ENCODE peak calls at places on chromosomes 16 and 17, in five cellular contexts. N is GM23338, O is HL-60, S is A549, E is GM12878. L is an unnamed sample.

GRCh38 chr17:78507526-78507925 is 69.7 kb downstream of the DNAH17 start:
- DNase-seq in N (no peak), O (no peak), S (no peak), E (no peak), L (no peak)

GRCh38 chr17:61196799-61197198 is 202.8 kb upstream of the TBX2 start:
- DNase-seq in N (no peak), O (no peak), S (no peak), E (no peak), L (no peak)

GRCh38 chr17:80593171-80593570 is 48.5 kb downstream of the RPTOR start:
- DNase-seq in N (no peak), O (no peak), S (no peak), E (no peak), L (no peak)

GRCh38 chr16:57628008-57628781 is at the start of gene ADGRG1:
- DNase-seq in N (peak; percentile 77), O (peak; percentile 26), S (peak; percentile 95), E (no peak), L (peak; percentile 41)

GRCh38 chr16:81445143-81445922 is 725 bp downstream of the CMIP start:
- DNase-seq in N (peak; percentile 73), O (no peak), S (peak; percentile 61), E (no peak), L (no peak)

GRCh38 chr16:24493859-24494258 is 45.5 kb upstream of the RBBP6 start:
- DNase-seq in N (no peak), O (no peak), S (no peak), E (no peak), L (no peak)

GRCh38 chr16:1978476-1979120 is 2.7 kb downstream of the NOXO1 start:
- DNase-seq in N (peak; percentile 59), O (no peak), S (no peak), E (no peak), L (no peak)

GRCh38 chr16:89784409-89784808 is 32.0 kb downstream of the FANCA start:
- DNase-seq in N (no peak), O (no peak), S (no peak), E (no peak), L (no peak)

GRCh38 chr17:4551796-4552525 is 3.2 kb downstream of the MYBBP1A start:
- DNase-seq in N (no peak), O (no peak), S (no peak), E (no peak), L (no peak)

GRCh38 chr17:70905796-70906195 is 736.5 kb downstream of the KCNJ2 start:
- DNase-seq in N (no peak), O (no peak), S (no peak), E (no peak), L (no peak)

GRCh38 chr17:61309857-61310256 is 89.8 kb upstream of the TBX2 start:
- DNase-seq in N (no peak), O (no peak), S (no peak), E (no peak), L (no peak)

GRCh38 chr16:47377156-47377555 is 83.7 kb downstream of the ITFG1 start:
- DNase-seq in N (peak; percentile 41), O (no peak), S (no peak), E (no peak), L (no peak)

GRCh38 chr16:84593825-84594724 is 23.8 kb downstream of the COTL1 start:
- DNase-seq in N (peak; percentile 64), O (peak; percentile 84), S (no peak), E (peak; percentile 99), L (no peak)

GRCh38 chr17:82242977-82243647 is 14.3 kb downstream of the SLC16A3 start:
- DNase-seq in N (no peak), O (no peak), S (no peak), E (no peak), L (no peak)

GRCh38 chr16:65000654-65001053 is 121.2 kb downstream of the CDH11 start:
- DNase-seq in N (no peak), O (no peak), S (no peak), E (no peak), L (no peak)

GRCh38 chr16:71354156-71354555 is 4.4 kb upstream of the CALB2 start:
- DNase-seq in N (no peak), O (no peak), S (no peak), E (no peak), L (no peak)

GRCh38 chr16:80583466-80583865 is 42.7 kb downstream of the DYNLRB2 start:
- DNase-seq in N (no peak), O (no peak), S (no peak), E (no peak), L (no peak)

GRCh38 chr17:19317359-19318095 is 45.0 kb downstream of the B9D1 start:
- DNase-seq in N (peak; percentile 93), O (no peak), S (no peak), E (no peak), L (no peak)

GRCh38 chr16:13961099-13961811 is 41.3 kb downstream of the ERCC4 start:
- DNase-seq in N (no peak), O (no peak), S (no peak), E (no peak), L (no peak)

GRCh38 chr16:89599451-89599858 is 14.0 kb upstream of the DPEP1 start:
- DNase-seq in N (peak; percentile 90), O (no peak), S (peak; percentile 65), E (no peak), L (no peak)

GRCh38 chr17:8488491-8488890 is 52.8 kb downstream of the NDEL1 start:
- DNase-seq in N (no peak), O (no peak), S (no peak), E (no peak), L (no peak)

GRCh38 chr17:8490256-8491023 is 54.8 kb downstream of the NDEL1 start:
- DNase-seq in N (no peak), O (no peak), S (no peak), E (no peak), L (no peak)

GRCh38 chr17:8489841-8490240 is 54.2 kb downstream of the NDEL1 start:
- DNase-seq in N (no peak), O (no peak), S (no peak), E (no peak), L (no peak)

GRCh38 chr17:8487130-8487645 is 51.5 kb downstream of the NDEL1 start:
- DNase-seq in N (no peak), O (no peak), S (no peak), E (no peak), L (no peak)

DNA sequence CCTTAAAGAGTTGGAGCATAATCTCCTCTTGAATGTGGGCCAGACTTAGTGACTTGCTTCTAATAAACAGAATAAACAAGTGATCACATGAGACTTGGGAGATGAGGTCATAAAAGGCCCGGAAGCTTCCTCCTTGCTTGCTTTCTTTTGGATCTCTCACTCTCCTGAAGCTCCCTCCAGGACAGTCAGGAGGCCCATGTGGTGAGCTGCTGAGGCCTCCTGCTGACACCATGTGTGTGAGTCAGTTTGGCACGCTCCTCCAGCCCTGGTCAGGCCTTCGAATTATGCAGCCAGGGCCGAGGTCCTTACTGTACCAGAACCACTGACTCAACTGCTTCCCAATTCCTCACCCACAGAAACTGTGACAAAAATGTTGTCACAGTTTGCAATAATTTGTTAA is 53.2 kb downstream of the NDEL1 start:
- DNase-seq in N (no peak), O (no peak), S (no peak), E (no peak), L (peak; percentile 25)
- TF ChIP-seq REST in N (no peak), O (no peak), S (no peak), E (no peak), L (no peak)

DNA sequence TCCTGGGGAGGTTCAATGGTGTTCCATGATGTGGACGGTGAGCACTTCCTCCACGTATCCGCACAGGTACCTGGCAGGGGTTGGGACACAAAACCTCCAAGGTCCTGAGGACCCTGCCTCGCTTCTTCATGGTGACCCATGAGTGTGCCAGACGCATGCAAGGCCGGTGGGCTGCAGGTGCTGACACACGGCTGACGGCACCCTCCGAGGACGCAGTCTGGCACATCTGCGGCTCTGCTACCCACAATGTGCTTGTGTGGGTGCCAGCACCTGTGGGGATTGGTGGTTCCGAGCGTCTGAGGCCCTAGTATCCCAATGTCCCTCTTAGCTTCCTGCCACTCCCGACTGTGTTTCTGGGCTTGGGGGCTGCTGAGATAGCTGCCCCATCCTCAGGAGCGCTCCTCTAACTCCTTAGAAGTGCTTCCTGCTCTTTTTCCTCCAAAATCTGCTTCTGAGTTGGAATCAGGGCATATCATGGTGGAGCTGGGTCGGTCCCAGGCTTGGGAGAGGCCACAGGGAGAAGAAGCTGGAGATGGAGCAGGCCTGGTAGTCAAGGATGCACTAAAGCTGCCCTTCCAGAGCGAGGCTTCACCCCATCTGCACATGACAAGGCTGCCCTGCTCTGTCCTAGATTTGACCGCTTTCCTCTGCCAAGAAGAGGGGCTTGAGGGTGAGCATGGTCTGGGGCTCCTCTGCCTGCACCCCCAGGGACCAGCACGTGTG is 1.6 kb downstream of the CYGB start:
- DNase-seq in N (no peak), O (no peak), S (no peak), E (no peak), L (no peak)
- H3K27ac ChIP-seq in N (no peak overlapping the region), O (no peak overlapping the region), S (no peak overlapping the region), E (no peak overlapping the region), L (peak overlapping the region; percentile 5)

DNA sequence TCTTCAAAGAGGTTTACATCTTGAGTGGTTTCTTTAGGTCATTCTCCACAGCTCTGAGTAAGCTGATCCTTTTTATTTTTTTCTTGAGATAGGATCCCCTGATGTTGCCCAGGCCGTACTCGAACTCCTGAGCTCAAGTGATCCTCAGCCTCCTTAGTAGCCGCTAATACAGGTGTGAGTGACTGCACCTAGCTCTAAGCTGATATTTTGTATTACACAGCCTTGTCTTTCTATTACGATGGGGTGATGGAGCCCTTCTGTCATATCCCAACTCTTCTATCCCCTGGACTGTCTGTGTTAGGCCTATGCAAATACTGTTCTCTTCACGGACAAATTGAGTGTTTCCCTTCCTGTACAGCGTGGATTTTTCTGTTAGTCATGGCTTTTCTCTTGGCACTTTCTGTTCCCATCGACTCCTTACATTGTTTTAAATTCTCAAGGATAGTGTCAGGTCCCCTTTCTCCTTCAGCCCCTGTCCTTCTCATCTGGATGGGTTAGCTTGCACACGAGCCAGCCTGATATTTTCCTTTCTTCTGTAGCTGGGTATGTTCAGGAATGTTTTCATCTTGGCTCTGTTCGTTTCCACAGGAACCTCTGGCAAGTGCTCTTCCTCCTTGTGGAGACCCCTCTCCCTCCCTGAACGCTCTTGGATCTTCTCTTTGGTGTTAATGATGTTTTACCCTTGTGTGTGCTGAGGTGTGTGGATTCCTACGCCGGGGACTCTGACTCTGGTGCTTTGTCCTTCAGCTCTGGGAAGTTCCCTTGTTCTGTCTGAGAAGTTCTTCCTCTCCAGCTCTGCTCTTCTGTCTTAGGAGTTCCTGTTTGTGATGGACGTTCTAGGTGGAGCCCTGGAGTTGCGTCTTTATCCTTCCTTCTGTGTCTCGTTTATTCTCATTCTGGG is 2.3 kb downstream of the BANP start:
- DNase-seq in N (no peak), O (no peak), S (no peak), E (no peak), L (no peak)
- TF ChIP-seq REST in N (no peak), O (no peak), S (no peak), E (no peak), L (no peak)

DNA sequence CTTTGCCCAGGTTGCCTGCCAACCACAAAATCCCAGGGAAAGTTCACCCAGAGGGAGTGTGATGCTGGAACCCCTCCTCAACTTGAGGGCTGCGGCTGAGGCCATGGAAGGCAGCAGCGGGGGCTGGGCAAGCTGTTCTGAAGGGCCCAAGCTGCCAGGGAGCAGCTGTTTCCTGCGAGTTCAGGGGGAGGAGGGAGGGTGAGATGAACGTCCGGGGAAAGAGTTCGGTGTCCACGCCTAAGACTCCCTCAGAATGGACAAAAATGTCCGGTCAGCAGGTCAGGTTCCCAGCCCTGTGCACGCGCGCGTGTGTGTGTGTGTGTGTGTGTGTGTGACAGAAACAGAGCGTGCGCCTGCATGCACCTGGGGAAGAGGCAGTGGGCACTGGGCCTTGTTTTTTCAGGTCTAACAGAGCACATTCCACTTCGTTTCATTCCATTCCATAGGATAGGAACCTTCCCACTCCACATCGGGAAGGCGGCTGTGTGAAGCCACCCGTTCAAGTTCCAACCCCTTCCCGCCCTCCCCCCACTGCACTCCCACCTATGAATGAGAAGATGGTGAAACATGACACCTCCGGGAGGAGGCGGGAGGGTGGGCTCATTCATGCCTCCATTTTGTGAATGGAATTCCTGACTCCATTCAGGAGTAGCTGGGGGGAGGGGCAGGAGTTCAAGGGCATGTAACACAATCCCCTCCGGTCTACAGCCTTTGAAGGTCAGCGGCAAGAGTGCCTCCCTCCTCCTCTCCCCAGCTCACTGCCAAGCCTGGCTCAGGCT is 15.6 kb downstream of the ETV4 start:
- DNase-seq in N (peak; percentile 100), O (no peak), S (no peak), E (no peak), L (no peak)
- H3K27ac ChIP-seq in N (peak overlapping the region; percentile 91), O (no peak overlapping the region), S (peak overlapping the region; percentile 48), E (no peak overlapping the region), L (no peak overlapping the region)